ENCODE peak calls at places on chromosomes 2 and 18, in six cellular contexts. I is fibroblast of the aortic adventitia, W is right atrium auricular region, R is AG10803, U is AG04450, Y is right lobe of liver. C is an unnamed sample.

GRCh38 chr18:55641501-55641900 is 53.5 kb upstream of the TCF4 start:
- DNase-seq in U (no peak), R (peak; percentile 61), W (no peak), I (no peak), Y (no peak), C (no peak)

GRCh38 chr2:39571197-39571731 is 94.5 kb upstream of the TMEM178A start:
- DNase-seq in U (no peak), I (peak; percentile 50), W (no peak), Y (no peak), R (peak; percentile 16), C (no peak)

GRCh38 chr18:14098428-14098827 is 33.8 kb downstream of the ZNF519 start:
- DNase-seq in R (no peak), Y (no peak), U (no peak), I (no peak), W (no peak), C (no peak)

GRCh38 chr2:71327916-71328315 is 3.7 kb upstream of the ZNF638 start:
- DNase-seq in U (no peak), W (no peak), R (no peak), Y (no peak), I (no peak), C (no peak)

GRCh38 chr2:82524826-82525225 is 1934.3 kb downstream of the SUCLG1 start:
- DNase-seq in I (no peak), R (no peak), U (no peak), W (no peak), Y (no peak), C (no peak)

GRCh38 chr2:23367760-23368159 is 17.2 kb upstream of the KLHL29 start:
- DNase-seq in R (peak; percentile 26), W (no peak), Y (no peak), I (peak; percentile 28), U (no peak), C (no peak)

GRCh38 chr2:237978058-237978712 is 11.4 kb downstream of the UBE2F start:
- DNase-seq in R (peak; percentile 49), U (no peak), I (peak; percentile 61), W (no peak), Y (no peak), C (no peak)

GRCh38 chr18:58578321-58578720 is 50.6 kb downstream of the ALPK2 start:
- DNase-seq in R (peak; percentile 42), U (no peak), I (peak; percentile 49), W (no peak), Y (no peak), C (no peak)

GRCh38 chr2:210222607-210223006 is 2.6 kb downstream of the ACADL start:
- DNase-seq in I (no peak), R (no peak), W (no peak), U (no peak), Y (no peak), C (no peak)

GRCh38 chr2:200713704-200714064 is 98.0 kb upstream of the BZW1 start:
- DNase-seq in R (no peak), U (no peak), W (no peak), Y (no peak), I (no peak), C (no peak)

GRCh38 chr18:12074734-12075133 is 18.9 kb upstream of the ANKRD62 start:
- DNase-seq in R (no peak), W (no peak), Y (no peak), I (peak; percentile 36), U (no peak), C (no peak)
- TF ChIP-seq CTCF in R (no peak), W (no peak), Y (no peak), I (peak; percentile 33), U (peak; percentile 10), C (no peak)

GRCh38 chr2:142220239-142220638 is 89.4 kb upstream of the LRP1B start:
- DNase-seq in I (no peak), W (no peak), R (no peak), Y (no peak), U (no peak), C (no peak)

GRCh38 chr2:142222715-142223114 is 91.9 kb upstream of the LRP1B start:
- DNase-seq in R (no peak), I (no peak), U (no peak), Y (no peak), W (no peak), C (no peak)

GRCh38 chr2:142220901-142221300 is 90.1 kb upstream of the LRP1B start:
- DNase-seq in R (no peak), W (peak; percentile 57), U (no peak), I (no peak), Y (no peak), C (no peak)

GRCh38 chr2:142217804-142218203 is 87.0 kb upstream of the LRP1B start:
- DNase-seq in R (no peak), W (no peak), Y (no peak), U (no peak), I (no peak), C (no peak)

GRCh38 chr2:142218471-142218870 is 87.7 kb upstream of the LRP1B start:
- DNase-seq in Y (no peak), I (no peak), R (no peak), U (no peak), W (no peak), C (no peak)
- TF ChIP-seq CTCF in Y (no peak), I (no peak), R (no peak), U (no peak), W (no peak), C (no peak)

GRCh38 chr2:172462393-172463381 is 35.3 kb downstream of the ITGA6 start:
- DNase-seq in I (no peak), R (no peak), U (no peak), Y (no peak), W (no peak), C (no peak)

GRCh38 chr2:172464340-172465129 is 37.1 kb downstream of the ITGA6 start:
- DNase-seq in I (no peak), Y (no peak), U (no peak), W (no peak), R (no peak), C (no peak)

GRCh38 chr2:172465417-172466334 is 38.3 kb downstream of the ITGA6 start:
- DNase-seq in W (peak; percentile 75), I (peak; percentile 90), Y (peak; percentile 69), U (peak; percentile 72), R (peak; percentile 89), C (peak; percentile 69)

GRCh38 chr2:172471168-172471567 is 43.8 kb downstream of the ITGA6 start:
- DNase-seq in W (no peak), R (no peak), Y (no peak), I (no peak), U (no peak), C (no peak)

DNA sequence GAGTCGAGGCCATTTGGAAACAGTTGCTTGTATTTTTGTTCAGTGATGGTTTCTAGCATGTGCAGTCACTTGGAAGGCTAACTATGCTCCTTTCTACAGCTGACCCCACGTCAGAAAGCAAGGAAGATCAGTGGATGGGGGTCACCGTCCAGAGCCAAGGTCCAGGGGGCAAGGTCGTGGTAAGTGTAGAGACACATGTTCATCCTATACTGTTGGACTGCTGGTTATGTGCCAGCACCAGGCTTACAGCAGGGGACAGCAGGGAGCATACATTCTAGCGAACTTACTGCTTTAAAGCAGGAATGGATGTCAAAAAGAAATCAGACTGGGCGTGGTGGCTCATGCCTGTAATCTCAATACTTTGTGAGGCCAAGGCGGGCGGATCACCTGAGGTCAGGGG is 40.0 kb downstream of the ITGA6 start:
- DNase-seq in U (no peak), I (no peak), R (no peak), Y (no peak), W (no peak), C (no peak)
- TF ChIP-seq CTCF in U (no peak), I (peak; percentile 19), R (no peak), Y (no peak), W (no peak), C (no peak)

DNA sequence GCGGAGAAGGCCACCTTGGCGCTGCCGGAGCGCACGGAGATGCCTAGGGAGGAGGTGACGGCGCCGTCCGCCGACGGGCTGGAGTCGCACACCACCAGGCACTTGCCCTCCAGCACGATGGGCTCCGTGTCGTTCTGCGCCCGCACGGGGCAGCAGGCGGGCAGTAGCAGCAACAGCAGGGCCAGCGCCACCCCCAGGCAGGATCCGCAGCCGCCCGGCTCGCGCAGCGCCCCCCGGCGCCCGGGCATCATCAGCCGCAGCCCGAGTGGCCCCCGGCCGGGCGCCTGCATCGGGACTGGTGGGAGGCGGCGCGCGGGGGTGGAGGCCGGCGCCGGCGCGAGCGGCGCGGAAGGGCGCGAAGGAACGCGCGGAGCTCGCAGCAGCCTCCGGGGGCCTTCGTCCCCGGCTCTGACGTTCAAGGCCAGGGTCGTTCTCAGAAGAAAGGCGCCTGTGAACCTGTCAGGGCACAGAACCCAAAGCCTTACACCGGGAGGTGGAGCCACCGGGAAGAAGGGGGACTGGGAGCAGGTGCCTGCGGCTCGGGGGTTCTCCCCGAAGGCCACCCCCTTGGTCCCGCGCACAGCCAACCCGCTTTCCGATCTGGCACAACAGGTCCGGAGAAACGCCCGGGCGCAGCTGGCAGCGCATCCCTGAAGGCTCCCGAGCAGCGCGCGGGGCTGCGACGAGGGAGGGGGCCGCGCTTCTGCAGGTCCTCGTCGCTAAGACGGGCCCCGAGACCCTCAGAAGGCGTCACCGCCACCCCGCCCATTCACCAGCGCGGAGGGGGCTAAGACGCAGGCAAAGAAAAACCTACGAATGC is 2.1 kb downstream of the CBLN2 start:
- DNase-seq in Y (no peak), W (no peak), U (no peak), I (no peak), R (no peak), C (no peak)
- TF ChIP-seq CTCF in Y (no peak), W (no peak), U (no peak), I (no peak), R (no peak), C (no peak)

GRCh38 chr2:38260469-38260868 is 116.6 kb downstream of the ATL2 start:
- DNase-seq in W (no peak), R (no peak), Y (no peak), I (no peak), U (no peak), C (no peak)
- TF ChIP-seq CTCF in W (no peak), R (no peak), Y (no peak), I (no peak), U (peak; percentile 8), C (no peak)

DNA sequence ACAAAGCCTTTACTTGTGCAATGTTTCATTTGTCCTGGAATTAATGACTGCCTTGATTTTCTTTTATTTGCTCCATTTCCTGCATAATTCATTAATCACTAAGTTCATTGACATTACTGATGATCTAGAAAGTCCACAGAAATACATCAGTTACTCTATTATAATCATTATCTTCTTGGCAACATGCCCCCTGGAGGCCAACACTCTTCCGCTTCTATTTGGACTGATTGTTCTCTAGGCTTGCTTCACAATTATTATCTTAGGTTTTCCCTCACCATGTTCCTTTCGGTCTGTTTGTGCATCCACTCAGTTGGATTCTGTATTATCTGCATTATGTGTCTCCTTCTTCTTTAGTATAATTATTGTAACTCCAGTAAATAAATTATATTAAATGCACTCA is 461.0 kb upstream of the CDH2 start:
- DNase-seq in I (no peak), R (no peak), W (no peak), Y (no peak), U (no peak), C (no peak)
- TF ChIP-seq CTCF in I (no peak), R (no peak), W (no peak), Y (no peak), U (no peak), C (no peak)